ENCODE peak calls at places on chromosomes 12 and 14, in five cellular contexts. K is pancreas, Q is left ventricle myocardium inferior, Z is endodermal cell, T is tibial artery. W is an unnamed sample.

GRCh38 chr12:82329508-82329907 is 28.7 kb downstream of the CCDC59 start:
- DNase-seq in K (no peak), Z (no peak), Q (no peak), T (no peak), W (no peak)

GRCh38 chr14:25945746-25946145 is 652.1 kb downstream of the NOVA1 start:
- DNase-seq in K (no peak), Q (no peak), Z (no peak), T (no peak), W (no peak)

GRCh38 chr12:14379508-14379907 is 14.0 kb downstream of the ATF7IP start:
- DNase-seq in Z (no peak), T (no peak), K (no peak), Q (no peak), W (no peak)

GRCh38 chr12:61272441-61272840 is 987.8 kb upstream of the USP15 start:
- DNase-seq in Z (no peak), T (no peak), K (no peak), Q (no peak), W (no peak)

GRCh38 chr14:73245401-73246325 is 8.4 kb downstream of the PAPLN start:
- DNase-seq in Z (peak; percentile 84), T (peak; percentile 54), Q (peak; percentile 68), K (peak; percentile 66), W (peak; percentile 12)

GRCh38 chr12:80262372-80263170 is 163.2 kb downstream of the OTOGL start:
- DNase-seq in Z (no peak), K (no peak), T (no peak), Q (no peak), W (no peak)

GRCh38 chr12:95838125-95838524 is 20.6 kb upstream of the SNRPF start:
- DNase-seq in Z (no peak), K (no peak), Q (no peak), T (no peak), W (no peak)

GRCh38 chr12:47610847-47611246 is 95.0 kb downstream of the RPAP3 start:
- DNase-seq in Z (no peak), K (no peak), Q (no peak), T (no peak), W (no peak)

GRCh38 chr12:124848621-124849380 is 14.9 kb downstream of the SCARB1 start:
- DNase-seq in Q (no peak), T (no peak), K (no peak), Z (no peak), W (no peak)

GRCh38 chr12:6336079-6336858 is 5.6 kb downstream of the TNFRSF1A start:
- DNase-seq in T (peak; percentile 95), Z (peak; percentile 100), K (peak; percentile 90), Q (peak; percentile 93), W (peak; percentile 68)

GRCh38 chr14:64806202-64806861 is 73.4 kb downstream of the SPTB start:
- DNase-seq in K (no peak), Q (no peak), T (no peak), Z (no peak), W (no peak)

GRCh38 chr12:53200458-53201169 is 6.4 kb downstream of the ITGB7 start:
- DNase-seq in Z (no peak), Q (no peak), K (no peak), T (no peak), W (no peak)

GRCh38 chr14:88272390-88273019 is 50.6 kb downstream of the KCNK10 start:
- DNase-seq in Q (no peak), T (no peak), Z (no peak), K (no peak), W (no peak)

GRCh38 chr12:11862794-11863193 is 207.9 kb upstream of the BCL2L14 start:
- DNase-seq in T (no peak), K (no peak), Z (peak; percentile 41), Q (no peak), W (no peak)

GRCh38 chr12:120286768-120287490 is 4.8 kb downstream of the RNU4-2 start:
- DNase-seq in Q (no peak), T (no peak), Z (peak; percentile 56), K (no peak), W (no peak)

GRCh38 chr12:116999066-116999465 is 88.3 kb downstream of the FBXW8 start:
- DNase-seq in Z (no peak), Q (no peak), T (no peak), K (no peak), W (no peak)

GRCh38 chr12:9648701-9649531 is 20.6 kb upstream of the CLEC2D start:
- DNase-seq in T (no peak), K (no peak), Z (no peak), Q (no peak), W (no peak)

GRCh38 chr14:57575482-57575881 is 81.8 kb upstream of the CCDC198 start:
- DNase-seq in K (no peak), Z (no peak), Q (no peak), T (no peak), W (no peak)

GRCh38 chr12:47014474-47014873 is 64.9 kb upstream of the PCED1B start:
- DNase-seq in K (no peak), Z (no peak), Q (no peak), T (no peak), W (no peak)

GRCh38 chr14:91317381-91318313 is 73.1 kb upstream of the GPR68 start:
- DNase-seq in Z (no peak), T (peak; percentile 42), Q (peak; percentile 82), K (peak; percentile 91), W (peak; percentile 84)

GRCh38 chr12:57123813-57124212 is 4.5 kb upstream of the LRP1 start:
- DNase-seq in K (no peak), Z (peak; percentile 35), T (no peak), Q (no peak), W (no peak)

GRCh38 chr12:18130855-18131254 is 40.9 kb upstream of the RERGL start:
- DNase-seq in Q (no peak), K (no peak), Z (no peak), T (no peak), W (no peak)

GRCh38 chr12:66693901-66694513 is 15.1 kb upstream of the GRIP1 start:
- DNase-seq in Q (no peak), K (no peak), T (no peak), Z (peak; percentile 65), W (no peak)

GRCh38 chr12:34400423-34400881 is 378.2 kb downstream of the ALG10 start:
- DNase-seq in Q (peak; percentile 10), Z (peak; percentile 13), K (peak; percentile 31), T (peak; percentile 15), W (no peak)
- H3K9me3 ChIP-seq in Q (peaks cover 76% of the 10 kb centered on the region), Z (peaks cover 29% of the 10 kb centered on the region), K (no peaks in the 10 kb centered on the region), T (peaks cover 25% of the 10 kb centered on the region), W (no peaks in the 10 kb centered on the region)

DNA sequence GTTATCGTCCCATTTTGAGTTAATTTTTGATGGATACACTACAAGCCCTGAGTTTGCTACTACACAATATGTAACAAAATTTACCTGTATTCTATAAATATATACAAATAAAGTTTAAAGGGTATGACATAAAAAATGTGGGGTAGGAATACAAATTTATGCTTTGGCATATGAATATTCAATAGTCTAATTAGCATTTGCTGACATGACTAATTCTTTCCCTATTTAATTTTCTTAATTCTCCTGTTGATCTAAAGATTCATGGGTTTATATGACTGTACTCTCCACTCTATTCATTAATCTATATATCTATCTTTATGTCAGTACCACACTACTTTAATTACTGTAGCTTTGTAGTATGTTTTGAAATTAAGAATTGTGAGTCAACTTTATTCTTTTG is 1840.7 kb upstream of the FLRT2 start:
- DNase-seq in Z (no peak), T (no peak), Q (no peak), K (no peak), W (no peak)
- H3K9me3 ChIP-seq in Z (peaks cover 7% of the 10 kb centered on the region), T (peaks cover 5% of the 10 kb centered on the region), Q (peaks cover 45% of the 10 kb centered on the region), K (no peaks in the 10 kb centered on the region), W (peaks cover 5% of the 10 kb centered on the region)

GRCh38 chr12:31984806-31985591 is 25.8 kb downstream of the RESF1 start:
- DNase-seq in K (no peak), Q (no peak), Z (peak; percentile 11), T (no peak), W (no peak)
- H3K9me3 ChIP-seq in K (no peaks in the 10 kb centered on the region), Q (peaks cover 34% of the 10 kb centered on the region), Z (peaks cover 69% of the 10 kb centered on the region), T (peaks cover 28% of the 10 kb centered on the region), W (peaks cover 30% of the 10 kb centered on the region)

DNA sequence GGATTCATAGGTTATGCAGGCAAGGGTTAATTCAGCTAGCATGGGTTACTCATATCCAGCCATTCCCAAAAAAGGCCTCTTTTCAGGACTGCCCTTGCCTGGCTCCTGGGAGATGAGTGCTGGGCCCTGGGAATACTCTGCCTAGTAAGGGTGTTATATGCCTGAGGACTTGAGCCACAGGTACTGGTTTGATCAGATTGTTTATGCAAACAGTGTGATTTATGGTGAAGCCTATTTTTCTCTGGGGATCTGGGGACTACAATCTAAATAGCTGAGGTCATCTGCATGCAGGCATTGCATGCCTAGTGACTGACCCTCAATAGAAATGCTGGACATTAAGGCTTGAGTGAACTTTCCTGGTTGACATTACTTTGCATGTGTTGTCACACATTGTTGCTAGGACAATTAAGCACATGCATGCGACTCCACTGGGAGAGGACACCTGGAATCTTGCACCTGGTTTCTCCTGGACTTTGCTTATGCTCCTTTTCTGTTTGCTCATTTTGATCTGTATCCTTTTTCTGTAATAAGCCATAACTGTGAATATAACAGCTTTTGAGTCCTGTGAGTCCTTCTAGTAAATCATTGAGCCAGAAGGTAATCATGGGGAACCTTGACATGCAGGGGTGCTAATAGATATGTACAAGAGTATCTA is 73.0 kb downstream of the RAD51B start:
- DNase-seq in T (no peak), Q (no peak), Z (peak; percentile 44), K (no peak), W (no peak)
- H3K9me3 ChIP-seq in T (no peaks in the 10 kb centered on the region), Q (no peaks in the 10 kb centered on the region), Z (no peaks in the 10 kb centered on the region), K (no peaks in the 10 kb centered on the region), W (no peaks in the 10 kb centered on the region)

DNA sequence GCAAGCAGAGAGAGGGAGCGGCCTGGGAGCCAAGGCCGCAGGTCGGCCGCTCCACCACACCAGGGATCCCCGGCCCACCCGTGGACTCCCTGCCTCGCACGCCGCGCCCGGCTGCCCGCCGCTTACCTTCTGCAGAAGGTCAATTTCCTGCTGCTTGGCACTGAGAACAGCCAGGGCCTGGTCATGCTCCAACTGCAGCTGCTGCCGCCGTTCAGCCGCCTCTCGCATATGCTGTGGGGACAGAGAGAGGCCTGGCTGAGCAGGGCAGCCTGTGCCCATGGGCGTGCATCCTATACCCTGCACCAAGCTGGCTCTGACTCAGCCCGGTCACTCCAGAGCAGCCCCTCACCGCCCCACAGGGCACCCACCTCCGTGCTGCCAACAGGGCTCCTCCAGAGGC is 141.1 kb downstream of the PIWIL1 start:
- DNase-seq in Z (no peak), Q (no peak), K (no peak), T (no peak), W (no peak)
- H3K9me3 ChIP-seq in Z (no peaks in the 10 kb centered on the region), Q (no peaks in the 10 kb centered on the region), K (no peaks in the 10 kb centered on the region), T (no peaks in the 10 kb centered on the region), W (no peaks in the 10 kb centered on the region)

DNA sequence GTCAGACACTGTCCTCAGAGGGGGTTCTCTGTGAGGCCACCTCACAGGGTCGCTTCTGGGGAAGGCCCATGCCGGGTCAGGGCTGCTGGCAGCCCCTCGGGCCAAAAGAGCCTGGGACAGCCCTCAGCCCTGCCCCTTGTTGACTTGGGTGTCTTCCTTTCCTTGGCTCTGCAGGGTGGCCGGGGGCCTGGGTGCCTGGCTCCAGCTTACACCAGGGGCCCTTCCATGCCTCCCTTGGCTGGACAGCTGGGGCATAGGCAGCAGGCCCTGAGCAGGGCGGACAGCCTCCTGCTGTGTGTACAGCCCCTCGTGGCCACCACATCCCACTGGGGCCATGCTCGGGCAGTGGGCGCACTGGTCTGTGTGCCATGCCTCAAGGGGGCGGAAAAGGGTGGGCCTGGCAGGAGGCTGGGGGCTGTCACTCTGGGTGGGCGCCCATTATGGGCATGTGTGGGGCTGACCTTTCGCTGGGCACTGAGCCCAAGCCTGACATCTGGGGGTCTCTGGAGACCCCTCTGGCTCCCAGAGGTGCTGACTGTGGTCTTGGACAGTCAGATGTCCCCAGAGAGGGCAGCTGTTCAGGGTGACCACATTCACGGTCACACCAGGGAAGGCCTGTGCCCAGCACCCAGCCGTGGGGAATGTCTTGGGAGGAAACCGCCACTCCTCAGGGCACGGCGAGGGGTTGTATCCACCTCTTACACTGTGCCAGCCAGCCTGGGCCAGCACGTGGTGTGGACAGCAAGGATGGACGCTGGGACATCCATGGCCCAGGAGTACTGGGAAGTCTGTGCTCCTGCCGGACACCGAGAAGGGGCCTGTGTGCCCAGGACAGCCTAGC is 313.3 kb downstream of the TMEM121 start:
- DNase-seq in Z (no peak), T (peak; percentile 14), Q (no peak), K (peak; percentile 48), W (no peak)
- H3K9me3 ChIP-seq in Z (peaks cover 54% of the 10 kb centered on the region), T (no peaks in the 10 kb centered on the region), Q (no peaks in the 10 kb centered on the region), K (no peaks in the 10 kb centered on the region), W (no peaks in the 10 kb centered on the region)

W was measured in CD4-positive, alpha-beta memory T cell.